ENCODE peak calls at places on chromosomes 7 and 10, in four cellular contexts. G, I, F and N are unnamed samples.
A peak's percentile ranks its signal among the peaks of the same experiment; 100 is the strongest.

GRCh38 chr7:80732635-80733034 is 94.2 kb downstream of the CD36 start:
- DNase-seq in G (no peak), F (no peak), I (peak; percentile 42), N (peak; percentile 4)

GRCh38 chr7:33895025-33895804 is 10.1 kb upstream of the BMPER start:
- DNase-seq in I (peak; percentile 79), F (no peak), G (no peak), N (peak; percentile 76)

GRCh38 chr10:123140164-123140982 is 4.6 kb downstream of the HMX3 start:
- DNase-seq in F (no peak), I (no peak), G (no peak), N (no peak)

GRCh38 chr10:3622845-3623621 is 162.0 kb downstream of the KLF6 start:
- DNase-seq in G (no peak), F (peak; percentile 45), I (no peak), N (peak; percentile 61)

GRCh38 chr7:112938895-112939588 is 147.6 kb downstream of the GPR85 start:
- DNase-seq in G (no peak), I (no peak), F (no peak), N (no peak)

GRCh38 chr10:30510184-30510931 is 76.4 kb downstream of the MAP3K8 start:
- DNase-seq in F (no peak), I (peak; percentile 71), G (no peak), N (peak; percentile 87)

GRCh38 chr10:96509017-96509641 is 4.6 kb downstream of the TLL2 start:
- DNase-seq in F (no peak), G (no peak), I (no peak), N (no peak)

GRCh38 chr10:132582795-132583194 is 45.2 kb downstream of the INPP5A start:
- DNase-seq in F (no peak), G (no peak), I (no peak), N (no peak)

DNA sequence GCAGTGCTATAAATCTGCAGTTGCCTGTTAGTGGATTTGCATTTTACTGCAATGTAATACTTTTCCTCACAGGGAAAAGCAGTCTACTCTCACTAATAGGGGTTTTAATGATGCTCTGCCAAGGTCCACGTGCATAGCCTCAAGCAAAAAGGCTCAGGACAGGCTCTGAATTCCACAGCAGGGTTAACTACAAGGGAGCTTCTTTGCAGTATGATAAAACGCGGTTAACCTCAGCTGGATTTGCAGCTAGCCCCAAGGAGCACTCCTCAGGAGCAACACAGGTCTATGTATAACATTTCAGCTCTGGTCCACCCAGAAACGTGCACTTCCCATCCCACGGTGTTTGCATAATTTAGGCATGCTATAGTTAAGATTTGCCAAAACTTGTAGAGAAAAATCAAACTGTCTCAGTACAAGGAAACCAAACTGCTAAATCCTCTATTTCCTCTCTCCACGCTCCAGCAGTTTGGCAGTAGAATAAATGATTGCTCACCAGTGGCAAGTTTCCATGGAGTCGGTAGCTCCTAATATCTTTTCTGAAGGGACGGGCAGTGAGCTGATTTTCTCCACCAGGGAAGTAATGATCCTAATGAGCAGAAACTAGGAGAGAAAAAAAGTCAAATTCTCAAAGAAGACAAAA is 13.1 kb upstream of the ASB4 start:
- DNase-seq in F (no peak), I (no peak), G (no peak), N (no peak)
- H3K4me3 ChIP-seq in F (no peak overlapping the region), I (no peak overlapping the region), G (no peak overlapping the region), N (no peak overlapping the region)

DNA sequence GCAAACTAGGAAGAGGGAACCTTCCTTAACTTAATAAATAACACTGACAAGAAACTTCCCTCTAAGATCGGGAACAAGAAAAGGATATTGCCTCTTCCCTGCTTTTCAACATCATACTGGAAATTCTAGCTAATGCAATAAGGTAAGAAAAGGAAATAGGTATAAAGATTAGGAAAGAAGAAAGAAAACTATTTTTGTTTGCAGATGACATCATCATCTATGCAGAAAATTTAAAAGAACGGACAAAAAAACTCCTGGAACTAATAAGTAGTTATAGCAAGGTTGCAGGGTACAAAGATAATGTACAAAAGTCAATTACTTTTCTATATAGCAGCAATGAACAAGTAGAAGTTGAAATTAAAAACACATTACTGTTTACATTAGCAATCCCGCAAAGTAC is 164.8 kb downstream of the WDR11 start:
- DNase-seq in F (no peak), I (no peak), G (no peak), N (no peak)
- TF ChIP-seq CTCF in F (no peak), I (no peak), G (no peak), N (no peak)

GRCh38 chr10:77756319-77757232 is 119.0 kb upstream of the KCNMA1 start:
- DNase-seq in F (no peak), G (peak; percentile 24), I (peak; percentile 98), N (peak; percentile 66)
- H3K4me3 ChIP-seq in F (no peak overlapping the region), G (peak overlapping the region; percentile 29), I (no peak overlapping the region), N (no peak overlapping the region)

GRCh38 chr7:3089493-3089892 is 45.8 kb upstream of the CARD11 start:
- DNase-seq in I (peak; percentile 31), F (no peak), G (no peak), N (peak; percentile 27)
- TF ChIP-seq CTCF in I (peak; percentile 55), F (peak; percentile 47), G (peak; percentile 51), N (peak; percentile 56)

DNA sequence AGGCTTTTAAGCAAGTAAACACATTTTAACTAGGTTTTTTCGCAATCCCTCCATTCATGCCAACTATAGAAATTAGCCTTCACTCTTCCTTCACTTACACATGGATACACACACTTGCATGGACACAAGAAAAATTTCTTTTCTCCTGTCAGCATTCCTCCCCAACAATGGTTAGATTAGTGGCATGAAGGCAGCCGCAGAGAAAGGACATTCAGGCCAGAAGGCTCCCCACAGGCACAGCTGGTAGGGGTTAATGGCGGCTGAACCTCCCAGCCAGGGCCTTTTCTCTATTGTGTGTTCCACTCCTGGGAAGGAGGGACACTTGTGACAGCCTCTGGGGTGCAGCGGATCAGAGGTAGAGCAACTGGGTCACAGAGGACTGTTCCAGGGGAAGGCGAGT is 255.0 kb upstream of the SP8 start:
- DNase-seq in F (no peak), I (peak; percentile 3), G (no peak), N (no peak)
- H3K4me3 ChIP-seq in F (no peak overlapping the region), I (no peak overlapping the region), G (no peak overlapping the region), N (no peak overlapping the region)

DNA sequence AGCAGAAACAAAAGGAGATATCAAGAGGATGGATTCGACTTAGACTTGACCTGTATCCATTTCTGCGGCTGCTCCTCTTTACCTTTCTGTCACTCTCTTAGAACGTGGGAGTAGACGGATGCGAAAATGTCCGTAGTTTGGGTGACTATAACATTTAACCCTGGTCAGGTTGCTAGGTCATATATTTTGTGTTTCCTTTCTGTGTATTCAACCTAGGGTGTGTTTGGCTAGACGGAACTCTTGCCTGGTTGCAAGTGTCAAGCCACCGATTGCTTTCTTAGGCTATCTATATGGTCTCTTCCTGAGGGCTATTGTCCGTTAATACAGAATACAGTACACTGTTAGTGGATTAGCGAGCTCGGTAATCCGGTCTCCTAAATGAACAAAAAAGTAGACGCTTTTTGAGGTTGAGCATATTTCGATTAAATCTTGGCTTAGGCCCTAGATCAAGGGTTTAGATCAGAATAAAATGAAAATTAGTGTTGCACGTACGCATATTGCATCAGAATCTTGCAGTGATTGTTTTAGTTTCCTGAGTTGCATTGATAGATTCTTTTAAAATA is 1.2 kb downstream of the PTEN start:
- DNase-seq in F (no peak), G (no peak), I (no peak), N (peak; percentile 42)
- TF ChIP-seq CTCF in F (no peak), G (no peak), I (no peak), N (no peak)

DNA sequence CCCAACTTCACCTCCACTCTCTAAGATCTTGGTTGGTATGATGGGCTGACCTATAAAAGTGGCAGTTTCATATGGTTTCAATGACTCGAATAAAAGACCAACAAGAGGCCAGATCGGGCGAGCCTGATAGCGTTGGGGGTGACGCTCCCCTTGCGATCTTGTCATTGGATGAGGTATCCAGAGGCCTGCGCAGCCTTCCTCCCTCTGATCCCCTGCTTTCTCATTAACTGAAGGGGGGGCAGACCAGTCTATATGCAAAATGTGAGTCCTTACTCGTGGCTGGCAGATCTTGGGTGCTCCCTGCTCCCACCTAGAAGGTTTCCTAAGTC is 937 bp upstream of the COBL start:
- DNase-seq in G (no peak), I (no peak), F (no peak), N (no peak)
- H3K4me3 ChIP-seq in G (no peak overlapping the region), I (peak overlapping the region; percentile 79), F (no peak overlapping the region), N (no peak overlapping the region)

DNA sequence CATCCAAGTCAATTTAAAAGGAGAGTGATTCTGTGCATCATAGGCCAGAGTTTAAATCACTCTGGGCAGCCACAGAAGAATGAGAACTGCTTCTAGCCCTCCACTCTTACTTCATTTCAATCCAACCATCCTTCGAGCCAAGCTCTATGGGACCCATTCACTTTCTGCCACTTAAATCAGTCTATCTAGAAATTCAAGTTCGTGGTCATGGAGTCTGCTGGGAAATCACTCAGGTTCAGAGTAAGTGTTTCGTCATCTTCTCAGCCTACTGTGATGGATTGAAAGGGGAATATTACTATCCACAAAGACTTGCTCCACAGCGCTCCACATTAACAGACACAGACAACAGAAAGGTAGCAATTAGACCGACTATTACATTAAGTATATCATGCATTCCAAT is 4.6 kb downstream of the DCLRE1C start:
- DNase-seq in I (no peak), F (no peak), G (no peak), N (no peak)
- TF ChIP-seq CTCF in I (no peak), F (no peak), G (no peak), N (no peak)